ENCODE peak calls at places on chromosomes 3 and 15, in eight cellular contexts. L, M, I, X, W, D, A and Z are unnamed samples.

GRCh38 chr15:98954411-98954810 is 53.2 kb downstream of the PGPEP1L start:
- DNase-seq in L (peak; percentile 57), M (no peak), I (peak; percentile 87), X (no peak), W (peak; percentile 84), D (peak; percentile 53), A (no peak), Z (no peak)

GRCh38 chr15:97036301-97036700 is 705.8 kb downstream of the NR2F2 start:
- DNase-seq in L (no peak), M (no peak), I (no peak), X (no peak), W (no peak), D (no peak), A (no peak), Z (no peak)

GRCh38 chr3:123724306-123724705 is 139.5 kb upstream of the HACD2 start:
- DNase-seq in L (no peak), M (peak; percentile 29), I (no peak), X (no peak), W (no peak), D (no peak), A (no peak), Z (no peak)

GRCh38 chr3:147757919-147758318 is 348.8 kb downstream of the ZIC1 start:
- DNase-seq in L (no peak), M (no peak), I (no peak), X (no peak), W (peak; percentile 35), D (no peak), A (no peak), Z (no peak)

GRCh38 chr3:139199421-139200010 is 144.3 kb upstream of the MRPS22 start:
- DNase-seq in L (no peak), M (no peak), I (no peak), X (no peak), W (no peak), D (no peak), A (no peak), Z (no peak)

GRCh38 chr3:160130950-160131349 is 94.3 kb upstream of the C3orf80 start:
- DNase-seq in L (peak; percentile 47), M (no peak), I (no peak), X (no peak), W (no peak), D (peak; percentile 75), A (no peak), Z (no peak)

GRCh38 chr15:68991723-68992122 is 22.8 kb upstream of the NOX5 start:
- DNase-seq in L (no peak), M (no peak), I (no peak), X (peak; percentile 70), W (no peak), D (no peak), A (no peak), Z (no peak)

GRCh38 chr15:25465835-25466234 is 27.0 kb upstream of the UBE3A start:
- DNase-seq in L (no peak), M (no peak), I (no peak), X (no peak), W (no peak), D (no peak), A (no peak), Z (no peak)

GRCh38 chr3:39114456-39114855 is 7.0 kb downstream of the TTC21A start:
- DNase-seq in L (no peak), M (no peak), I (no peak), X (no peak), W (no peak), D (no peak), A (no peak), Z (no peak)

GRCh38 chr3:98514948-98515347 is 7.8 kb downstream of the CLDND1 start:
- DNase-seq in L (no peak), M (no peak), I (no peak), X (no peak), W (no peak), D (no peak), A (no peak), Z (no peak)
- TF ChIP-seq CTCF in L (no peak), M (no peak), I (no peak), X (no peak), W (no peak), D (no peak), A (no peak), Z (no peak)

GRCh38 chr3:1232276-1232675 is 139.5 kb downstream of the CNTN6 start:
- DNase-seq in L (no peak), M (no peak), I (no peak), X (no peak), W (no peak), D (no peak), A (no peak), Z (no peak)
- TF ChIP-seq CTCF in L (no peak), M (no peak), I (no peak), X (no peak), W (no peak), D (no peak), A (no peak), Z (no peak)

GRCh38 chr3:142056656-142057330 is 92.6 kb downstream of the TFDP2 start:
- DNase-seq in L (no peak), M (no peak), I (no peak), X (no peak), W (no peak), D (no peak), A (no peak), Z (no peak)
- TF ChIP-seq CTCF in L (no peak), M (no peak), I (no peak), X (no peak), W (no peak), D (no peak), A (no peak), Z (peak; percentile 21)

GRCh38 chr3:81237193-81237592 is 524.3 kb downstream of the GBE1 start:
- DNase-seq in L (no peak), M (no peak), I (no peak), X (no peak), W (no peak), D (no peak), A (no peak), Z (no peak)
- TF ChIP-seq CTCF in L (no peak), M (no peak), I (no peak), X (no peak), W (no peak), D (no peak), A (no peak), Z (no peak)